ENCODE peak calls at places on chromosomes 1 and 21, in four cellular contexts. G is fibroblast of lung, V is Peyer's patch, U is uterus. T is an unnamed sample.

GRCh38 chr1:6634278-6635052 is 9.8 kb downstream of the THAP3 start:
- DNase-seq in G (peak; percentile 42), V (peak; percentile 74), U (peak; percentile 40), T (peak; percentile 51)

GRCh38 chr21:14541840-14542495 is 4.1 kb downstream of the SAMSN1 start:
- DNase-seq in G (no peak), V (no peak), U (no peak), T (no peak)

GRCh38 chr1:87135313-87135712 is 193.4 kb upstream of the LMO4 start:
- DNase-seq in G (no peak), V (no peak), U (no peak), T (no peak)

GRCh38 chr1:99943238-99943794 is 26.5 kb upstream of the SLC35A3 start:
- DNase-seq in G (peak; percentile 60), V (no peak), U (no peak), T (no peak)

GRCh38 chr21:41684381-41685245 is 82.2 kb downstream of the RIPK4 start:
- DNase-seq in G (peak; percentile 33), V (no peak), U (no peak), T (no peak)

GRCh38 chr1:34899471-34899870 is 30.0 kb downstream of the DLGAP3 start:
- DNase-seq in G (no peak), V (no peak), U (no peak), T (no peak)

GRCh38 chr1:237677979-237678378 is 212.7 kb downstream of the ZP4 start:
- DNase-seq in G (peak; percentile 78), V (no peak), U (no peak), T (no peak)

GRCh38 chr1:178653091-178653490 is 72.0 kb upstream of the RALGPS2 start:
- DNase-seq in G (no peak), V (peak; percentile 85), U (no peak), T (no peak)

GRCh38 chr1:34371829-34372532 is 195.3 kb downstream of the C1orf94 start:
- DNase-seq in G (no peak), V (no peak), U (no peak), T (no peak)

GRCh38 chr1:219710529-219711194 is 97.8 kb upstream of the ZC3H11B start:
- DNase-seq in G (peak; percentile 61), V (no peak), U (no peak), T (no peak)

GRCh38 chr1:199867601-199868000 is 159.9 kb upstream of the NR5A2 start:
- DNase-seq in G (peak; percentile 31), V (no peak), U (no peak), T (no peak)

GRCh38 chr1:231612393-231613089 is 14.0 kb upstream of the DISC1 start:
- DNase-seq in G (no peak), V (peak; percentile 89), U (no peak), T (no peak)

GRCh38 chr1:186903374-186904129 is 74.8 kb downstream of the PLA2G4A start:
- DNase-seq in G (no peak), V (no peak), U (no peak), T (no peak)

GRCh38 chr1:94734963-94735899 is 84.9 kb upstream of the SLC44A3 start:
- DNase-seq in G (peak; percentile 63), V (peak; percentile 60), U (peak; percentile 44), T (no peak)

GRCh38 chr1:226001088-226001487 is 1.9 kb upstream of the SDE2 start:
- DNase-seq in G (no peak), V (no peak), U (no peak), T (no peak)

GRCh38 chr1:225999227-225999911 is at the start of gene SDE2:
- DNase-seq in G (peak; percentile 99), V (peak; percentile 100), U (peak; percentile 100), T (peak; percentile 99)

GRCh38 chr1:225998560-225999226 is 450 bp downstream of the SDE2 start:
- DNase-seq in G (peak; percentile 43), V (no peak), U (no peak), T (no peak)

GRCh38 chr1:226001852-226002666 is 2.9 kb upstream of the SDE2 start:
- DNase-seq in G (no peak), V (peak; percentile 88), U (peak; percentile 79), T (no peak)

GRCh38 chr1:225999912-226000337 is 782 bp upstream of the SDE2 start:
- DNase-seq in G (peak; percentile 53), V (no peak), U (no peak), T (no peak)
- H3K4me1 ChIP-seq in G (peaks cover 3% of the 10 kb centered on the region), V (peaks cover 11% of the 10 kb centered on the region), U (peaks cover 11% of the 10 kb centered on the region), T (peaks cover 8% of the 10 kb centered on the region)

GRCh38 chr1:31937300-31938183 is 626 bp downstream of the PTP4A2 start:
- DNase-seq in G (peak; percentile 72), V (peak; percentile 90), U (peak; percentile 84), T (peak; percentile 69)
- H3K4me1 ChIP-seq in G (peaks cover 19% of the 10 kb centered on the region), V (peaks cover 46% of the 10 kb centered on the region), U (peaks cover 21% of the 10 kb centered on the region), T (peaks cover 6% of the 10 kb centered on the region)

DNA sequence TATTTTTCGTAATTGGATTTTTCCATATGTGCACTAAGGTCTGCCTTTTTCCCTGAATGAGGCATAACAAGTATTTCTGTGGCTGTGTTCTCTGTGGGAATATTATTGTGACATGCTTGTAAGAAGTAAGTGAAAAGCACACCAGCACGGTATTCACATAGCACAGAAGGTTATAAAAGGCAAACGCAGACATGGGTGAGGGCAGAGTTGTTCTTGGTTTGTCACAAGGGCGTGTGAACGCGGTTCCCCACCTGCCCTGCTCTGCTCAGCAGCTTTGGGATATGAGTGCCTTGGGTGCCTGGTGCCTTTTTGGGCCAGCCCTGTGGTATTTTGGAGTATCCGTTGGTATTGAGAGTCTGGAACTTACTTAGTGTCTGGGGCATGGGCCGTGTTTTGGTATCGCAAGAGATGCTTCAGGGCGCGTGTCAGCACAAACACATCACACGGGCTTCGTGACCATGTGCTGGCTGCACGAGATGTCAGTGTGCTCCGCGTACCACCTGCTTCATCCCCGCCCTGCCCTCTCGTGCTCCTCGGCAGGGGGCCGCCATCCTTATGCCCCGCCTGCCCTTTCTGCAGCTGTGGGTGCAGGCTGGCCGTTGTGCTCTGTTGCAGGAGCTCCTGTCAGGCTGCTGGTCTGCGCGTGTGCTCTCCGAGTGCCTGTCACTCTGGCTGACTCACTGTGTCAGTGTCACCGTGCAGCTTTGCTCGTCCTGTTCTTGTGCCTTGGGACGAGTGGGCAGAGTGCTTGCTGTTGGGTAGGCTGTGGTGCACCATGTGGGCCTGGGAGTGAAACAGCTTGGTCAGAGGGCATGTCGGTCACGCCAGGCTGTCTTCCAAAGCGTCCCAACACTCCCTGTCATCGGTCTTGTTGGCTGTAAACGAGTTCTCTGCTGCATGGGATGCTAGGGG is 15.0 kb downstream of the SKI start:
- DNase-seq in G (peak; percentile 31), V (no peak), U (no peak), T (no peak)
- H3K4me1 ChIP-seq in G (peaks cover 21% of the 10 kb centered on the region), V (peaks cover 40% of the 10 kb centered on the region), U (peaks cover 32% of the 10 kb centered on the region), T (peaks cover 30% of the 10 kb centered on the region)

GRCh38 chr1:158180741-158181576 is at the start of gene CD1D:
- DNase-seq in G (peak; percentile 25), V (peak; percentile 73), U (peak; percentile 61), T (no peak)

GRCh38 chr1:158181577-158181922 is 855 bp downstream of the CD1D start:
- DNase-seq in G (no peak), V (no peak), U (no peak), T (no peak)

GRCh38 chr1:158176399-158176798 is 4.3 kb upstream of the CD1D start:
- DNase-seq in G (no peak), V (peak; percentile 61), U (no peak), T (no peak)

GRCh38 chr1:158179301-158180041 is 1.2 kb upstream of the CD1D start:
- DNase-seq in G (no peak), V (peak; percentile 84), U (no peak), T (no peak)

GRCh38 chr1:158177705-158178450 is 2.8 kb upstream of the CD1D start:
- DNase-seq in G (peak; percentile 56), V (peak; percentile 97), U (peak; percentile 83), T (peak; percentile 90)
- H3K4me1 ChIP-seq in G (no peaks in the 10 kb centered on the region), V (peaks cover 5% of the 10 kb centered on the region), U (no peaks in the 10 kb centered on the region), T (no peaks in the 10 kb centered on the region)

DNA sequence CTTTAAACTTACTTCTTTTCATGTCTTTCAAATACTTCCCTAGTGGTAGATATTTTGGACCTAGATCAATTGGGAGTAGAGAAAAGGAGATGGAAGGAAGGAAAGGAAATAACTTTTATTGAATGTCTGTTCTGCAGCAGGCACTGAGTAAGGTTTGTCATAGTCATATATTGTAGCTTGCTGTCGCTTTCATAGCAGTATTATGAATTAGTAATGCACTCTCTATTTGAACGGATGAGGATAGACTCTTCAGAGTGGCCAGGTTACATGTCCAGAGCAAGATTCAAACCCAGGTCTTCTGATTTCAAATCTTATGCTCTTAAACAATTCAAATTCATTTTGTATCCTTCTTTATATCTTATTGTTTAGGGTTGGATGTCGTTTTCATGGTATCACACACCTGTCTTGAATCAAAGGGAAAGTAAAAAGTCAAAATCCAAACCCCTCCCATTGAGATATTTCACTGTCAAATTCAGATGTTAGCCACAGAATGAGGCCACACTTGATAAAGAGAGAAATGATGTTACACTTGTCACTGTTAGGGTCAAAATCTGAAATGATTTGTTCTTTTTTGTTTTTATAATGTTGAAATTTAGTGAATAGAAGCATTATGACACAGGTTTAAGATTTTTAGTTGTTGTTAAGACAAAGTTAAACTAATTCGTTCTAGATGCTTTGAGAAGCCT is 12.9 kb downstream of the NFIA start:
- DNase-seq in G (no peak), V (no peak), U (no peak), T (no peak)
- H3K4me1 ChIP-seq in G (peaks cover 4% of the 10 kb centered on the region), V (no peaks in the 10 kb centered on the region), U (peaks cover 11% of the 10 kb centered on the region), T (no peaks in the 10 kb centered on the region)

DNA sequence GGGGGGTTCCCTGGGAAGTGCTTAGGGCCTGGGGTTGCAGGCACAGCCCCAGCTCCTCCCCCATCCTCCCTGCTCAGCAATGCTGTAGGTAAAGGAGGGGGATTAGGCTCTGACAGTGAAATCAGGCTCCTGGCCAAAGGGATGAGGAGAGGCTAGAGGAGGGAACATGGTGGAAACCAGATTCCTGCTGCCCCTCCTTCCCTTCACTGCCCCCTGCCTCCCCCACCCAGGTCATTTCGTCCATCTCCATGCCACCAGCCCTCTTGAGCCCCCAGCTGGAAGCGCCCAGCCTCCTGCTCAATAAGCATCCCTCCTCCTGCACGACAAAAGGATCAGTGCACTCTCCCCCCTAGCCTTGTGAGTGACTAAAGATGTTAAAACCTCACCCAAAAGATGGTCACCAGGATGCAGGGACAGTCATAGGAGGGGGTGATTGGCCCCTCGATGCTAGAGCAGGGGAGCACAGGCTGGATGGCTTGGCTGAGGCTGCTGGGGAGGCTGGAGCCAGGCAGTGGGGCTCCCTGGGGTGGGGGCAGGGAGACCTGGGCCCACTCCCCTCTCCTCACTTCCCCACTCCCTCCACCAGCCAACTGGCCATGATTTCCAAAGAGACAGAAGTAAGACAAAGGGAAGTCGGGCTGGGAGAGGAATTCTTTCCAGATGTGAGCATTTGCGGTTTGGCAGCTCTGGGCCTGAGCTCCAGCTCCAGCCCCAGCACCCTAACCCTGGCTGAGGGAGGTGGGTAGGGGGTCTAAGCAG is 2.3 kb upstream of the CRABP2 start:
- DNase-seq in G (peak; percentile 66), V (no peak), U (peak; percentile 40), T (no peak)
- H3K4me1 ChIP-seq in G (peaks cover 51% of the 10 kb centered on the region), V (peaks cover 17% of the 10 kb centered on the region), U (no peaks in the 10 kb centered on the region), T (peaks cover 54% of the 10 kb centered on the region)

GRCh38 chr1:61098333-61098732 is 16.0 kb downstream of the NFIA start:
- DNase-seq in G (no peak), V (no peak), U (no peak), T (no peak)
- H3K4me1 ChIP-seq in G (peaks cover 4% of the 10 kb centered on the region), V (no peaks in the 10 kb centered on the region), U (peaks cover 5% of the 10 kb centered on the region), T (no peaks in the 10 kb centered on the region)

GRCh38 chr1:227901906-227902640 is 45.7 kb downstream of the WNT9A start:
- DNase-seq in G (no peak), V (no peak), U (no peak), T (no peak)

GRCh38 chr1:227903061-227903521 is 44.6 kb downstream of the WNT9A start:
- DNase-seq in G (no peak), V (no peak), U (no peak), T (no peak)

GRCh38 chr1:227901239-227901905 is 46.4 kb downstream of the WNT9A start:
- DNase-seq in G (no peak), V (no peak), U (no peak), T (no peak)

GRCh38 chr1:227903614-227904501 is 43.9 kb downstream of the WNT9A start:
- DNase-seq in G (no peak), V (no peak), U (no peak), T (no peak)

GRCh38 chr1:227902641-227902990 is 45.1 kb downstream of the WNT9A start:
- DNase-seq in G (no peak), V (no peak), U (no peak), T (no peak)
- H3K4me1 ChIP-seq in G (no peaks in the 10 kb centered on the region), V (no peaks in the 10 kb centered on the region), U (no peaks in the 10 kb centered on the region), T (no peaks in the 10 kb centered on the region)